ENCODE peak calls at places on chromosomes 13 and 19, in eight cellular contexts. One of them, this sample, is unnamed.
A peak's percentile ranks its signal among the peaks of the same experiment; 100 is the strongest.

GRCh38 chr13:30158774-30159445 is 148.4 kb downstream of the KATNAL1 start:
- DNase-seq in testis: peak; percentile 37
- DNase-seq in AG09309: peak; percentile 76
- DNase-seq in cardiac fibroblast: peak; percentile 61
- DNase-seq in PC-9: no peak
- DNase-seq in HFF-Myc: peak; percentile 39
- DNase-seq in tibial artery: no peak
- DNase-seq in suprapubic skin: no peak
- DNase-seq in this sample: peak; percentile 89

GRCh38 chr19:6413291-6413690 is 11.3 kb downstream of the KHSRP start:
- DNase-seq in cardiac fibroblast: no peak
- DNase-seq in PC-9: no peak
- DNase-seq in tibial artery: no peak
- DNase-seq in testis: no peak
- DNase-seq in AG09309: no peak
- DNase-seq in HFF-Myc: no peak
- DNase-seq in suprapubic skin: no peak
- DNase-seq in this sample: no peak

GRCh38 chr19:6216996-6217751 is 62.6 kb downstream of the MLLT1 start:
- DNase-seq in tibial artery: peak; percentile 64
- DNase-seq in HFF-Myc: no peak
- DNase-seq in suprapubic skin: no peak
- DNase-seq in cardiac fibroblast: peak; percentile 83
- DNase-seq in AG09309: no peak
- DNase-seq in PC-9: no peak
- DNase-seq in testis: peak; percentile 47
- DNase-seq in this sample: peak; percentile 63

GRCh38 chr13:84571264-84571663 is 689.0 kb upstream of the SLITRK1 start:
- DNase-seq in tibial artery: no peak
- DNase-seq in HFF-Myc: no peak
- DNase-seq in cardiac fibroblast: no peak
- DNase-seq in suprapubic skin: no peak
- DNase-seq in PC-9: no peak
- DNase-seq in AG09309: no peak
- DNase-seq in testis: no peak
- DNase-seq in this sample: no peak

GRCh38 chr19:51044327-51044726 is 9.5 kb upstream of the KLK12 start:
- DNase-seq in tibial artery: no peak
- DNase-seq in testis: no peak
- DNase-seq in AG09309: no peak
- DNase-seq in PC-9: no peak
- DNase-seq in HFF-Myc: no peak
- DNase-seq in suprapubic skin: no peak
- DNase-seq in cardiac fibroblast: no peak
- DNase-seq in this sample: no peak

GRCh38 chr19:39398297-39398864 is 7.2 kb downstream of the MED29 start:
- DNase-seq in cardiac fibroblast: peak; percentile 84
- DNase-seq in PC-9: peak; percentile 56
- DNase-seq in suprapubic skin: peak; percentile 92
- DNase-seq in tibial artery: peak; percentile 90
- DNase-seq in HFF-Myc: no peak
- DNase-seq in testis: peak; percentile 62
- DNase-seq in AG09309: no peak
- DNase-seq in this sample: peak; percentile 84

GRCh38 chr13:32165791-32166190 is 134.2 kb downstream of the FRY start:
- DNase-seq in testis: no peak
- DNase-seq in tibial artery: peak; percentile 90
- DNase-seq in suprapubic skin: no peak
- DNase-seq in AG09309: no peak
- DNase-seq in HFF-Myc: no peak
- DNase-seq in PC-9: no peak
- DNase-seq in cardiac fibroblast: peak; percentile 14
- DNase-seq in this sample: no peak

GRCh38 chr19:10766049-10766623 is 48.3 kb downstream of the DNM2 start:
- DNase-seq in HFF-Myc: no peak
- DNase-seq in PC-9: no peak
- DNase-seq in cardiac fibroblast: no peak
- DNase-seq in tibial artery: no peak
- DNase-seq in suprapubic skin: no peak
- DNase-seq in AG09309: no peak
- DNase-seq in testis: peak; percentile 48
- DNase-seq in this sample: no peak

GRCh38 chr19:3783660-3784584 is 2.3 kb downstream of the MATK start:
- DNase-seq in PC-9: no peak
- DNase-seq in AG09309: no peak
- DNase-seq in testis: no peak
- DNase-seq in suprapubic skin: no peak
- DNase-seq in HFF-Myc: no peak
- DNase-seq in tibial artery: no peak
- DNase-seq in cardiac fibroblast: no peak
- DNase-seq in this sample: no peak

GRCh38 chr19:3782903-3783302 is 3.3 kb downstream of the MATK start:
- DNase-seq in PC-9: no peak
- DNase-seq in AG09309: no peak
- DNase-seq in tibial artery: no peak
- DNase-seq in suprapubic skin: no peak
- DNase-seq in testis: no peak
- DNase-seq in cardiac fibroblast: no peak
- DNase-seq in HFF-Myc: no peak
- DNase-seq in this sample: no peak

GRCh38 chr19:3781603-3782002 is 4.6 kb downstream of the MATK start:
- DNase-seq in cardiac fibroblast: no peak
- DNase-seq in PC-9: no peak
- DNase-seq in AG09309: no peak
- DNase-seq in tibial artery: no peak
- DNase-seq in suprapubic skin: no peak
- DNase-seq in HFF-Myc: no peak
- DNase-seq in testis: no peak
- DNase-seq in this sample: no peak

GRCh38 chr19:3780786-3781304 is 5.3 kb downstream of the MATK start:
- DNase-seq in tibial artery: no peak
- DNase-seq in HFF-Myc: no peak
- DNase-seq in cardiac fibroblast: no peak
- DNase-seq in PC-9: no peak
- DNase-seq in testis: no peak
- DNase-seq in suprapubic skin: no peak
- DNase-seq in AG09309: no peak
- DNase-seq in this sample: no peak

DNA sequence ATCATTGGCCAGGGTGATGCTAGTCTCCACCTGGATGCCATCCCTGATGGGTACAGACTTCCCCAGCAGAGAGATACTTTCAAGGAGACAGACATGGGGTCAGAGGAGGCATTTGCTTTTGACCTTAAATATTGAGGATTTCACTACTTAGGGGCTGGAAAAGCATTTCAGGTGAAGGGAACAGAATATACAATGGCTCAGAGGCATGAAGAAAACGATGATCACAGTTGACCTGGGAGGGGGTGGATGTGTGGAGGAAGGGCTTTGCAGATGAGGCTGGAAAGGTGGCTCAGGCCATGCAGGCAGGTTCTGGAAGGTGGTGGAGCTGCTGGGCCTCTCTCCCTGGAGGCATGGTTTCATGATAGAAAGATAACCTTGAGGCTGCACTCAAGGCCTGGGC is 3.9 kb downstream of the MATK start:
- DNase-seq in AG09309: no peak
- DNase-seq in suprapubic skin: no peak
- DNase-seq in HFF-Myc: no peak
- DNase-seq in cardiac fibroblast: no peak
- DNase-seq in tibial artery: no peak
- DNase-seq in testis: no peak
- DNase-seq in PC-9: no peak
- DNase-seq in this sample: no peak
- TF ChIP-seq CTCF in AG09309: no peak
- TF ChIP-seq CTCF in suprapubic skin: no peak
- TF ChIP-seq CTCF in HFF-Myc: no peak
- TF ChIP-seq CTCF in cardiac fibroblast: no peak
- TF ChIP-seq CTCF in tibial artery: no peak
- TF ChIP-seq CTCF in testis: no peak
- TF ChIP-seq CTCF in PC-9: no peak
- TF ChIP-seq CTCF in this sample: no peak

DNA sequence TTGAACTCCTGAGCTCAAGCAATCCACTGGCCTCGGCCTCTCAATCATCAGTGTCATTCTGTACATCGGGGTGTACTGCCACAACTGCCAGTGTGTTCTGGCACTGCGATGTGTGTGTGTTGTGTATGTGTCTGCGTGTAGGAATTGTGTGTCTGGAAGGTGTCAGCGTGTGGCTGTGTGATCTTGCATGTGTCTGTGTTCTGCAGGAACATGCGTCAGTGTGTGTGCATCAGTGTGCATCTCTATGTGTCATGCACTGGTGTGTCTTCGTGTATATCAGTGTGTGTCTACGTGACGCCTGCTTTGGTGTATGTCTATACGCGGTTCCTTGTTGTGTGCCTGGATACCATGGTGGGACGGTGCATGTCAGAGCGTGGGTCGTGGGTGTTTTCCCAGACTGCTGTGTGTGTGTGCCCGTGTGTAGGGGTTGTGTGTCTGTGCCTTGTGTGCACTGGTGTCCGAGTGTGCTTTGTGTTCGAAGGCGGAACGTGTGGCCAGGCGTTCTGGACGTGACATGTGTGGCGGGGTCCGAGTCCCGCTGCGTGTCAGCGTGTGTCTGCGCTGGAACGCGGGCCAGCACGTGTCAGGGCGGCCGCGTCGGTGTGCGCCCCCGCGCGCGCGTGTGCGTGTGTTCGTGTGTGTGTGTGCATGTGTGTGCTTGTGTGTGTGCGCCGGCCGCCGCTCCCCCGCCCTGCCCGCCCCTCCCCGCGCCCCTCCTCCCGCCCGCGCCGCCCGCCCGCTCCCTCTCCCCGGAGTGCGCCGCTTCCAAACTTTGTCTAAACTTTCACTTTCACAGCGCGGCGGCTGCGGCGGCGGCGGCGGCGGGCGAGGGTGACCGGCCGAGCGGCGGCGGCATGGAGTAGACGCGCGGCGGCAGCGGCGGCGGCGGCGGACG is at the start of gene NFIX:
- DNase-seq in tibial artery: peak; percentile 86
- DNase-seq in suprapubic skin: peak; percentile 90
- DNase-seq in HFF-Myc: no peak
- DNase-seq in cardiac fibroblast: peak; percentile 78
- DNase-seq in testis: peak; percentile 59
- DNase-seq in AG09309: no peak
- DNase-seq in PC-9: peak; percentile 54
- DNase-seq in this sample: peak; percentile 44
- TF ChIP-seq CTCF in tibial artery: no peak
- TF ChIP-seq CTCF in suprapubic skin: no peak
- TF ChIP-seq CTCF in HFF-Myc: no peak
- TF ChIP-seq CTCF in cardiac fibroblast: no peak
- TF ChIP-seq CTCF in testis: no peak
- TF ChIP-seq CTCF in AG09309: no peak
- TF ChIP-seq CTCF in PC-9: no peak
- TF ChIP-seq CTCF in this sample: no peak

GRCh38 chr19:19563348-19563848 is 25.3 kb downstream of the CILP2 start:
- DNase-seq in testis: no peak
- DNase-seq in AG09309: no peak
- DNase-seq in suprapubic skin: no peak
- DNase-seq in PC-9: no peak
- DNase-seq in tibial artery: no peak
- DNase-seq in cardiac fibroblast: no peak
- DNase-seq in HFF-Myc: no peak
- DNase-seq in this sample: no peak

GRCh38 chr19:19566306-19566705 is 28.2 kb downstream of the CILP2 start:
- DNase-seq in cardiac fibroblast: no peak
- DNase-seq in suprapubic skin: no peak
- DNase-seq in HFF-Myc: no peak
- DNase-seq in tibial artery: no peak
- DNase-seq in testis: no peak
- DNase-seq in PC-9: no peak
- DNase-seq in AG09309: no peak
- DNase-seq in this sample: peak; percentile 72

GRCh38 chr19:19559942-19560341 is 21.9 kb downstream of the CILP2 start:
- DNase-seq in HFF-Myc: no peak
- DNase-seq in cardiac fibroblast: no peak
- DNase-seq in PC-9: no peak
- DNase-seq in suprapubic skin: no peak
- DNase-seq in AG09309: no peak
- DNase-seq in testis: no peak
- DNase-seq in tibial artery: no peak
- DNase-seq in this sample: no peak

GRCh38 chr19:19561946-19562664 is 24.0 kb downstream of the CILP2 start:
- DNase-seq in AG09309: no peak
- DNase-seq in cardiac fibroblast: no peak
- DNase-seq in HFF-Myc: no peak
- DNase-seq in testis: no peak
- DNase-seq in PC-9: no peak
- DNase-seq in suprapubic skin: no peak
- DNase-seq in tibial artery: no peak
- DNase-seq in this sample: no peak

DNA sequence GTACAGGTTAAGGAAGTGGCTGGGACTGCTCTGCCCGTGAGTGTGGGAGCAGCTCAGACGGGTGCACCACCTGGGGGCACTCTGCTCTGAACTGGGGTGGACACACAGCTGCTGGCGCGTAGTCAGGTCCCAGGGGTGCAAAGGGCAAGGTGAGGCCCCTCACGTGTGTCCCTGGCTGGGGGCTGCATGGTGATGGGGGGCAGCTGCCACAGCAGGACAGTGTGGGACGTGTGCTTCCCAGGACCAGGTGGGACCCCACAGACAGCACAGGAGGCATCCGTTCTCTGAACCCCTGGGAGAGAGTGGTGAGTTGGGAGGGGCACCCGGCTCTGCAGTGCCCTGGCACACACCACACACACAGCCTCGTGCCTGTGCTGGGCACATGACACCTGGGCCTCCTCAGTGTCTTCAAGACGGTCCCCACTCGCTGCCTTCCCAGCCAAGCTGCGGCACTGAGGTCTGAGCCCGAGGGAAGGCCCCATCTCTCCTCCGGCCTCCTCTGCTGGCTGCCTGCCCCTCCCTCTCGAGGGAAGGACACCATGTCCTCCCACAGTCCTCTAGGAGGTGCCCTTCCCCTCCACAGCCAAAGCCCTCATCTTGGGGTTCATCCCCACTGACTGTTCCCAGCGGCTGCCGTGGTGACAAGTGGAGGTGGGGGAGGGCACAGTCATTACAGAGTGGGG is 24.7 kb downstream of the CILP2 start:
- DNase-seq in testis: no peak
- DNase-seq in cardiac fibroblast: no peak
- DNase-seq in tibial artery: no peak
- DNase-seq in suprapubic skin: no peak
- DNase-seq in AG09309: no peak
- DNase-seq in HFF-Myc: no peak
- DNase-seq in PC-9: no peak
- DNase-seq in this sample: no peak
- TF ChIP-seq CTCF in testis: no peak
- TF ChIP-seq CTCF in cardiac fibroblast: no peak
- TF ChIP-seq CTCF in tibial artery: no peak
- TF ChIP-seq CTCF in suprapubic skin: no peak
- TF ChIP-seq CTCF in AG09309: no peak
- TF ChIP-seq CTCF in HFF-Myc: no peak
- TF ChIP-seq CTCF in PC-9: no peak
- TF ChIP-seq CTCF in this sample: peak; percentile 23

DNA sequence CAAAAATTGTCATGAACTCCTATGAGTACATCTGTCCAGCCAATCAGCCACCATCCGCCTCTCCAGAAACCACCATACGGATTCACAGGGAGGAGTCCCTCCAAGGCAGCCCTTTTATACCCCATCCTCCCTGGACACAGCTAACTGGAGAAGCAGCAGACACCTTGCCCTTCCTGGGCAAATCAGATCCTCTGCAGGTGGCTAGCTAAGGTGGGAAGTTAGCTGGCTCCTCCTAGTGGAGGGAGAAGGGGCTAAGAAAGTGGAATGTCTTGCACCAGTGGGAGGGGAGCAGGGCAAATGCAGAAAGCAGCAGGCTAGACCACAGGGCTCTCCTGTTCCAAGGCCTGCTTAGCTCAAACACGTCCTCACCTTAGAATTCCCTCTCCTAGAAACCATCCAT is 46.2 kb upstream of the UQCRFS1 start:
- DNase-seq in cardiac fibroblast: no peak
- DNase-seq in HFF-Myc: no peak
- DNase-seq in AG09309: no peak
- DNase-seq in suprapubic skin: no peak
- DNase-seq in tibial artery: no peak
- DNase-seq in PC-9: no peak
- DNase-seq in testis: no peak
- DNase-seq in this sample: peak; percentile 11
- TF ChIP-seq CTCF in cardiac fibroblast: peak; percentile 41
- TF ChIP-seq CTCF in HFF-Myc: peak; percentile 32
- TF ChIP-seq CTCF in AG09309: peak; percentile 36
- TF ChIP-seq CTCF in suprapubic skin: no peak
- TF ChIP-seq CTCF in tibial artery: no peak
- TF ChIP-seq CTCF in PC-9: peak; percentile 27
- TF ChIP-seq CTCF in testis: no peak
- TF ChIP-seq CTCF in this sample: peak; percentile 40